ENCODE peak calls at places on chromosomes 4 and X, in six cellular contexts. F is RPMI8226, X is RPMI7951, A is DMS79, Y is AG04449, I is T-cell. H is an unnamed sample.

GRCh38 chr4:146333187-146333894 is 119.0 kb downstream of the REELD1 start:
- DNase-seq in F (peak), X (peak), A (peak), Y (peak), I (no peak), H (no peak)

GRCh38 chr4:184476660-184477059 is 2.3 kb upstream of the IRF2 start:
- DNase-seq in F (peak), X (no peak), A (no peak), Y (no peak), I (peak), H (no peak)

GRCh38 chrX:134377537-134377936 is 82.4 kb upstream of the HPRT1 start:
- DNase-seq in F (peak), X (peak), A (no peak), Y (peak), I (no peak), H (peak)

GRCh38 chrX:93422693-93423092 is 250.7 kb downstream of the NAP1L3 start:
- DNase-seq in F (peak), X (no peak), A (no peak), Y (no peak), I (no peak), H (no peak)

GRCh38 chr4:115687356-115687755 is 573.9 kb upstream of the NDST4 start:
- DNase-seq in F (no peak), X (no peak), A (no peak), Y (no peak), I (no peak), H (no peak)

GRCh38 chrX:48022740-48023139 is 16.0 kb downstream of the SPACA5 start:
- DNase-seq in F (no peak), X (no peak), A (no peak), Y (no peak), I (no peak), H (no peak)

GRCh38 chr4:81069706-81070331 is 39.3 kb downstream of the BMP3 start:
- DNase-seq in F (peak), X (peak), A (peak), Y (peak), I (peak), H (peak)

GRCh38 chrX:50698944-50699343 is 115.0 kb downstream of the SHROOM4 start:
- DNase-seq in F (no peak), X (no peak), A (no peak), Y (no peak), I (no peak), H (no peak)

GRCh38 chrX:122572461-122572860 is 611.6 kb upstream of the GRIA3 start:
- DNase-seq in F (no peak), X (peak), A (no peak), Y (no peak), I (no peak), H (no peak)

GRCh38 chr4:166675411-166675810 is 558.9 kb downstream of the SPOCK3 start:
- DNase-seq in F (peak), X (peak), A (no peak), Y (peak), I (no peak), H (no peak)

GRCh38 chr4:56469489-56470210 is 2.2 kb downstream of the SRP72 start:
- DNase-seq in F (no peak), X (no peak), A (no peak), Y (no peak), I (no peak), H (no peak)

GRCh38 chr4:5751073-5751917 is 40.3 kb downstream of the EVC start:
- DNase-seq in F (no peak), X (peak), A (no peak), Y (no peak), I (no peak), H (no peak)

GRCh38 chr4:139795915-139796314 is 130.3 kb downstream of the MGST2 start:
- DNase-seq in F (no peak), X (peak), A (no peak), Y (no peak), I (no peak), H (no peak)